ENCODE peak calls at places on chromosomes 12 and 14, in five cellular contexts. K, O, B, V and Y are unnamed samples.

GRCh38 chr12:116148844-116149243 is 128.6 kb downstream of the MED13L start:
- DNase-seq in K (no peak), O (no peak), B (no peak), V (no peak), Y (no peak)

GRCh38 chr12:32454075-32454474 is 54.7 kb downstream of the FGD4 start:
- DNase-seq in K (peak), O (peak), B (no peak), V (peak), Y (no peak)

GRCh38 chr12:14993537-14994266 is 20.9 kb downstream of the PDE6H start:
- DNase-seq in K (no peak), O (no peak), B (peak), V (peak), Y (no peak)

GRCh38 chr14:73754911-73755360 is 40.8 kb upstream of the PNMA1 start:
- DNase-seq in K (no peak), O (no peak), B (no peak), V (peak), Y (peak)

GRCh38 chr14:100056431-100056830 is 8.8 kb upstream of the EVL start:
- DNase-seq in K (no peak), O (no peak), B (no peak), V (no peak), Y (no peak)

GRCh38 chr12:53489242-53489915 is 9.9 kb downstream of the MAP3K12 start:
- DNase-seq in K (no peak), O (no peak), B (no peak), V (no peak), Y (no peak)

GRCh38 chr12:56082967-56083366 is 3.0 kb downstream of the ERBB3 start:
- DNase-seq in K (no peak), O (no peak), B (no peak), V (no peak), Y (no peak)

GRCh38 chr14:92323031-92323915 is at the start of gene SLC24A4:
- DNase-seq in K (no peak), O (peak), B (no peak), V (peak), Y (peak)

GRCh38 chr14:73942180-73942579 is 7.7 kb downstream of the FAM161B start:
- DNase-seq in K (no peak), O (no peak), B (no peak), V (no peak), Y (peak)

GRCh38 chr14:102221026-102221425 is 81.3 kb downstream of the WDR20 start:
- DNase-seq in K (no peak), O (no peak), B (no peak), V (peak), Y (no peak)

GRCh38 chr14:94775082-94775874 is 5.4 kb upstream of the GSC start:
- DNase-seq in K (no peak), O (no peak), B (no peak), V (no peak), Y (peak)

GRCh38 chr12:116474899-116475298 is 84.3 kb upstream of the MAP1LC3B2 start:
- DNase-seq in K (no peak), O (no peak), B (no peak), V (no peak), Y (no peak)

GRCh38 chr14:96403409-96403808 is 11.5 kb downstream of the AK7 start:
- DNase-seq in K (no peak), O (no peak), B (no peak), V (no peak), Y (no peak)

GRCh38 chr14:67357583-67358354 is 1.8 kb downstream of the ATP6V1D start:
- DNase-seq in K (no peak), O (no peak), B (no peak), V (peak), Y (no peak)

GRCh38 chr12:51269174-51270066 is 795 bp downstream of the SMAGP start:
- DNase-seq in K (peak), O (peak), B (peak), V (peak), Y (peak)

GRCh38 chr12:10191865-10192264 is 13.0 kb downstream of the TMEM52B start:
- DNase-seq in K (no peak), O (no peak), B (peak), V (peak), Y (no peak)

GRCh38 chr12:19154696-19155095 is 25.2 kb downstream of the PLEKHA5 start:
- DNase-seq in K (no peak), O (no peak), B (no peak), V (peak), Y (no peak)

GRCh38 chr12:1662761-1663439 is 28.0 kb upstream of the ADIPOR2 start:
- DNase-seq in K (peak), O (peak), B (peak), V (peak), Y (peak)

GRCh38 chr12:73629171-73629570 is 908.5 kb upstream of the ATXN7L3B start:
- DNase-seq in K (no peak), O (no peak), B (no peak), V (no peak), Y (no peak)

DNA sequence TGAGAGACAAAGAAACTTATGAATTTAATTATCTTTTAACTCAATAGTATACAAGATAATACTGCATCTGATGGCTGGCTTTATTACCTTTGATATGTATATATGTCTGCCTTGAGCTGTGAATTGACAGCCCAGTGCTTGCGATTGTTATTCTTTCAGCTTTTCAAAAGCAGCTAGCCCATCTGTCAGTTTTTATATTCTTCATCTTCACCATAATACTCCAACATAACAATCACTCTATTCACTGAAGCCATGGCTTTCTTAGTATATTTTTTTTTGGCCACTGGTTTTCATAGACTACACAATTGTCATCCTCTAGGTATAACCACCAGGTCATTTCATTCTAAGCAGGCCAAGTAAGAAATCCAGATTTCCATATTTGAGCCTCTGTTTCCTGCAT is 1026.1 kb downstream of the FSCB start:
- DNase-seq in K (no peak), O (no peak), B (no peak), V (no peak), Y (no peak)
- H2BK12ac ChIP-seq in K (no peak), O (no peak), B (no peak), V (no peak), Y (no peak)

GRCh38 chr12:96396914-96397313 is 3.3 kb downstream of the CDK17 start:
- DNase-seq in K (no peak), O (no peak), B (no peak), V (no peak), Y (no peak)
- H3K9ac ChIP-seq in K (no peak), O (no peak), B (no peak), V (peak), Y (no peak)

GRCh38 chr12:46377678-46378077 is 5.1 kb upstream of the SLC38A2 start:
- DNase-seq in K (no peak), O (no peak), B (no peak), V (peak), Y (no peak)
- H2BK12ac ChIP-seq in K (peak), O (no peak), B (no peak), V (no peak), Y (no peak)

GRCh38 chr12:119687879-119688278 is 19.9 kb downstream of the PRKAB1 start:
- DNase-seq in K (no peak), O (no peak), B (no peak), V (no peak), Y (no peak)

GRCh38 chr12:119687344-119687865 is 19.5 kb downstream of the PRKAB1 start:
- DNase-seq in K (no peak), O (no peak), B (no peak), V (no peak), Y (no peak)

GRCh38 chr12:119685375-119685774 is 17.4 kb downstream of the PRKAB1 start:
- DNase-seq in K (no peak), O (no peak), B (no peak), V (no peak), Y (no peak)

GRCh38 chr12:119686776-119687175 is 18.8 kb downstream of the PRKAB1 start:
- DNase-seq in K (no peak), O (no peak), B (no peak), V (no peak), Y (no peak)

DNA sequence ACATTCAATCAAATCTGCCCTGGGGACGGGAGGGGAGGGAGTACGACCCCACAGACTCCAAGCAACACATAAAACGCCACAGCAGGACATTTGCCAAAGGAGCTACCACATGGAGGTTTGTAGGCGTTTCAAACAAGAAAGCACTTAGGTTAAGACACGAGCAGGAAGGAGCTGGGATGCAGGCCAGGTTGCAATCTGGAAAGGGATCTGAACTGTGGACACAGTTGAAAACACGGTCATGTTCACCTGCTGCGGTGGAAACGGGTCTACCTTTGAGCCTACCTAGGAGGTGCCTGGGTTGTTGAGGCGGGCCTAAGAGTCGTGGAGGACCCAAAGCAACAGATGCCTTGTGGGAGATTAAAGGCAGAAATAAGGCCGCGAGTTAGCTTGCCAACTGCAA is 18.4 kb downstream of the PRKAB1 start:
- DNase-seq in K (no peak), O (no peak), B (no peak), V (no peak), Y (no peak)
- H3K9ac ChIP-seq in K (no peak), O (no peak), B (no peak), V (no peak), Y (no peak)

GRCh38 chr12:130372936-130373335 is 35.2 kb downstream of the PIWIL1 start:
- DNase-seq in K (no peak), O (no peak), B (no peak), V (no peak), Y (no peak)
- H2BK12ac ChIP-seq in K (no peak), O (no peak), B (no peak), V (no peak), Y (no peak)

GRCh38 chr12:104248444-104248843 is 32.9 kb downstream of the TXNRD1 start:
- DNase-seq in K (peak), O (no peak), B (no peak), V (no peak), Y (peak)
- H3K9ac ChIP-seq in K (no peak), O (no peak), B (no peak), V (no peak), Y (no peak)

GRCh38 chr12:62075860-62076259 is 184.3 kb upstream of the USP15 start:
- DNase-seq in K (no peak), O (no peak), B (no peak), V (no peak), Y (no peak)
- H2BK12ac ChIP-seq in K (no peak), O (no peak), B (no peak), V (no peak), Y (no peak)

GRCh38 chr14:22918519-22918808 is 485 bp downstream of the RBM23 start:
- DNase-seq in K (no peak), O (no peak), B (no peak), V (no peak), Y (no peak)

GRCh38 chr14:22918809-22919600 is at the start of gene RBM23:
- DNase-seq in K (peak), O (peak), B (peak), V (peak), Y (peak)

GRCh38 chr14:22922294-22922693 is 3.3 kb upstream of the RBM23 start:
- DNase-seq in K (no peak), O (no peak), B (no peak), V (no peak), Y (no peak)

GRCh38 chr14:22920697-22921096 is 1.7 kb upstream of the RBM23 start:
- DNase-seq in K (no peak), O (no peak), B (no peak), V (no peak), Y (no peak)

DNA sequence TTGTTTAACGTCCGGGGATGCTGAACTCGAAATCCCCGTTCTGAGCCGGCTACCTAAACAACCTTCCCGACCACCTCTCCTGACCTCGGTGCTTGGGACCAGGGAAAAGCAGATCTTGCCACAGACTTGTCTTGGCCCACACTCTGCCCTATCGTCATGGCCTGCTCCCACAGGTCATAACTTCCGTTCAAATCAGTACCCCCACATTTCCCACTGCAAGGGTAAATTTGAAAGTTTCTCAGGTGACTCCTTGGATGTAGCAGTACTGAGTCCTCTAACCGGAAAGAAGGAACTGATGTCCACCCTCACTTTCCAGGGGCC is 612 bp upstream of the RBM23 start:
- DNase-seq in K (no peak), O (no peak), B (no peak), V (no peak), Y (no peak)
- H3K9ac ChIP-seq in K (peak), O (peak), B (no peak), V (peak), Y (peak)

DNA sequence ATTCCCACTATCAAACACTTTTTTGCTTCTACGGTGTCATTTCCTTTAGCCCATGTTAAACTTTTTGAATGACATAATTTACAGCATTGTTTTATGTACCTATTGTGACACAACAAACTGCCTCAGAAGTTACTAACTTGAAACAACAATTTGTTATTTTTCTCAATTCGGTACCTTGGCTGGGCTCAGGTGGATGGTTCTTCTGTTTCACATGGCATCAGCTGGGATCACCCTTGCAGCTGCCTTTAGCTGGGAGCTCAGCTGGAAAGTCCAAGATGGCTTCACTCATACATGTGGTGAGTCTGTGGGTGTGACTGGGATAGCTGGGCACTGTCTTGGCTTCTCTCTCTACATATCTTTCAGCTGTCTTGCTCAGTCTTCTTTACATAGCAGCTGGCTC is 156.0 kb downstream of the GXYLT1 start:
- DNase-seq in K (no peak), O (no peak), B (no peak), V (no peak), Y (no peak)
- H2BK12ac ChIP-seq in K (no peak), O (no peak), B (no peak), V (no peak), Y (no peak)

DNA sequence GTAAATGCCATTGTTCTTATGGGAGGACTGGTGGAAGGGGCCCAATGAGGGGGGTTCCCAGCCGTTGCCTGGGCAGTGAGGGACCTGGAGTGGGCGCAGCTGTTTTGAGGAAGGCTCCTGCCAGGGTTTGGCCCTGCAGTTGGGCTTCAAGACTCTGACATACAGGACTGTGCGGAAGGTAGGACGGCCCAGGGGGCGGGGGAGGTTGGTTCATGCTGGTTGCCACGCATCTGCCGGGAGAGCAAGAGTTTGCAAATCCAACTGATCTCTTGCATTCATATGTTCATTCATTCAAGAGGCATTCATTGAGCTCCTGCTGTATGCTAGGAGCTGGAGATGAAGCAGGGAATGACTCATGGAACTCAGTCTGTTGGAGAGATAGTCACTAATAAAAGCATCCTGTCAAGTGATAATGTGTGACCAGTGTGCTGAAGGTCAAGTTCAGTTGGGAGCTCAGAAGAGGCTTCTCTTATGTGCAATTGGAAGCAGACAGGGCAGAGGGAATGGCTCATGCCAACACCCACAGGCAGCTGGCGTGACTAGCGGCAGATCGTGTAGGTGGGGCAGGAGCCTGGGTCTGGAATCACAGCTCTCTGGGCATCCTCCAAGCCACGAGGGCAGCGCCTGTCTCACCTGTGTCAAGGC is 7.8 kb downstream of the SH2B3 start:
- DNase-seq in K (no peak), O (no peak), B (no peak), V (peak), Y (peak)
- H3K9ac ChIP-seq in K (no peak), O (no peak), B (no peak), V (peak), Y (no peak)